ENCODE peak calls at places on chromosomes 11 and 22, in four cellular contexts. O is A549, B is GM12878, C is IMR-90. G is an unnamed sample.

GRCh38 chr22:19213496-19214473 is 35.2 kb upstream of the SLC25A1 start:
- DNase-seq in O (no peak), B (no peak), C (peak; percentile 81), G (no peak)

GRCh38 chr11:132078230-132078629 is 707.8 kb downstream of the NTM start:
- DNase-seq in O (no peak), B (no peak), C (no peak), G (no peak)

GRCh38 chr11:123100378-123101085 is 38.6 kb upstream of the HSPA8 start:
- DNase-seq in O (no peak), B (no peak), C (no peak), G (no peak)

GRCh38 chr11:71204748-71205664 is 47.4 kb downstream of the SHANK2 start:
- DNase-seq in O (no peak), B (no peak), C (no peak), G (no peak)

GRCh38 chr22:45263790-45264269 is 20.9 kb upstream of the UPK3A start:
- DNase-seq in O (peak; percentile 80), B (no peak), C (peak; percentile 84), G (peak; percentile 75)

GRCh38 chr11:48107188-48107704 is 109.4 kb upstream of the OR4B1 start:
- DNase-seq in O (no peak), B (peak; percentile 66), C (peak; percentile 67), G (no peak)

GRCh38 chr22:27113211-27114030 is 456.0 kb downstream of the MIAT start:
- DNase-seq in O (peak; percentile 87), B (no peak), C (peak; percentile 97), G (no peak)

GRCh38 chr22:22450343-22450839 is 58.2 kb downstream of the ZNF280B start:
- DNase-seq in O (no peak), B (peak; percentile 55), C (no peak), G (no peak)

GRCh38 chr22:45688606-45689080 is 17.0 kb downstream of the ATXN10 start:
- DNase-seq in O (peak; percentile 94), B (no peak), C (peak; percentile 90), G (no peak)

GRCh38 chr22:46516638-46517037 is 20.8 kb downstream of the CELSR1 start:
- DNase-seq in O (no peak), B (no peak), C (no peak), G (no peak)

GRCh38 chr22:23269441-23270211 is 89.3 kb downstream of the BCR start:
- DNase-seq in O (no peak), B (no peak), C (no peak), G (no peak)

GRCh38 chr11:72813740-72814138 is 472 bp upstream of the ATG16L2 start:
- DNase-seq in O (peak; percentile 89), B (no peak), C (peak; percentile 66), G (peak; percentile 71)

GRCh38 chr11:79101736-79102135 is 339.1 kb downstream of the TENM4 start:
- DNase-seq in O (no peak), B (no peak), C (no peak), G (no peak)

GRCh38 chr22:37609240-37610152 is 862 bp downstream of the GGA1 start:
- DNase-seq in O (no peak), B (no peak), C (no peak), G (no peak)

DNA sequence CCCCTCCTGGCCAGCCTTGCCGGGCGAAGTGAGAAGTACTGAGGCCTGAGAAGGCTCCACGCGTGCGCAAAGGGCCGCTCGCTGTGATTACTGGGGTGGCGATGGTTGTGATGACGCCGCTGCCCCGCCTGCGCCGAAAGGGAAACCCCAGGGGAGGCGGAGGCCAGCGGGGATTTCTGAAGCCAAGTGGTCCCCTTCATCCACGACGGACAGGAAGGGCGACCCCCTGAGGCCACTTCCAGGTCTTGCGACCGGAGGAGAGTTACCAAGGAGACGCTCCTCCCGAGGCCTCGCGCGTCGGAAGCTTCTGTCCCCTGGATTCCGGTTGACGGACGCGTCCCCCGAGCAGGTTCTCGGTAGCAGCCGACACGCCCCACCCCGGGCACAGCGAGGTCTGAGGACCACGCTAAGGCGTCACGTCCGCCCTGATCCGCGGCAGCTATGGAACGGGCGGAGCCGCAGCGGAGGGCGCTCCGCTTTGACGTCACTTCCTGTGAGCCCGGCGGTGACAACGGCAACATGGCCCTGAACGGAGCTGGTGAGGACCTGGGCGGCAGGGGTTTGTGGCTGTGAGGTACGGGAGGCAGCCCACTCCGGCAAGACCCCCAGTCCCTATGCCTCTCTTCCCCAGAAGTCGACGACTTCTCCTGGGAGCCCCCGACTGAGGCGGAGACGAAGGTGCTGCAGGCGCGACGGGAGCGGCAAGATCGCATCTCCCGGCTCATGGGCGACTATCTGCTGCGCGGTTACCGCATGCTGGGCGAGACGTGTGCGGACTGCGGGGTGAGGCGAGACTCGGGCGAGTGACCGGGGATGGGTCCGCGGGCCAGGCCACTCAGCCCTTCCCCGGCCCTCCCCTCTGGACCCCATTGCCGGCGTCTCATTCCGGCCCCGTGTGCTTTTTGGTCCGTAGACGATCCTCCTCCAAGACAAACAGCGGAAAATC is at the start of gene ZNRD2:
- DNase-seq in O (peak; percentile 99), B (peak; percentile 97), C (peak; percentile 99), G (peak; percentile 96)
- TF ChIP-seq BHLHE40 in O (no peak), B (peak; percentile 66), C (no peak), G (no peak)

GRCh38 chr11:114075891-114076441 is 16.5 kb downstream of the ZBTB16 start:
- DNase-seq in O (peak; percentile 30), B (no peak), C (peak; percentile 24), G (peak; percentile 74)
- TF ChIP-seq BHLHE40 in O (no peak), B (no peak), C (no peak), G (no peak)

GRCh38 chr11:46100670-46101069 is 20.6 kb downstream of the PHF21A start:
- DNase-seq in O (no peak), B (peak; percentile 71), C (no peak), G (no peak)
- TF ChIP-seq BHLHE40 in O (no peak), B (no peak), C (no peak), G (no peak)

GRCh38 chr11:2762031-2762380 is 62.2 kb upstream of the KCNQ1OT1 start:
- DNase-seq in O (no peak), B (no peak), C (no peak), G (no peak)

GRCh38 chr11:2760196-2760871 is 60.5 kb upstream of the KCNQ1OT1 start:
- DNase-seq in O (no peak), B (no peak), C (no peak), G (no peak)

GRCh38 chr11:2762451-2762850 is 62.7 kb upstream of the KCNQ1OT1 start:
- DNase-seq in O (no peak), B (no peak), C (no peak), G (no peak)

GRCh38 chr11:2759228-2760195 is 59.7 kb upstream of the KCNQ1OT1 start:
- DNase-seq in O (no peak), B (no peak), C (no peak), G (no peak)

DNA sequence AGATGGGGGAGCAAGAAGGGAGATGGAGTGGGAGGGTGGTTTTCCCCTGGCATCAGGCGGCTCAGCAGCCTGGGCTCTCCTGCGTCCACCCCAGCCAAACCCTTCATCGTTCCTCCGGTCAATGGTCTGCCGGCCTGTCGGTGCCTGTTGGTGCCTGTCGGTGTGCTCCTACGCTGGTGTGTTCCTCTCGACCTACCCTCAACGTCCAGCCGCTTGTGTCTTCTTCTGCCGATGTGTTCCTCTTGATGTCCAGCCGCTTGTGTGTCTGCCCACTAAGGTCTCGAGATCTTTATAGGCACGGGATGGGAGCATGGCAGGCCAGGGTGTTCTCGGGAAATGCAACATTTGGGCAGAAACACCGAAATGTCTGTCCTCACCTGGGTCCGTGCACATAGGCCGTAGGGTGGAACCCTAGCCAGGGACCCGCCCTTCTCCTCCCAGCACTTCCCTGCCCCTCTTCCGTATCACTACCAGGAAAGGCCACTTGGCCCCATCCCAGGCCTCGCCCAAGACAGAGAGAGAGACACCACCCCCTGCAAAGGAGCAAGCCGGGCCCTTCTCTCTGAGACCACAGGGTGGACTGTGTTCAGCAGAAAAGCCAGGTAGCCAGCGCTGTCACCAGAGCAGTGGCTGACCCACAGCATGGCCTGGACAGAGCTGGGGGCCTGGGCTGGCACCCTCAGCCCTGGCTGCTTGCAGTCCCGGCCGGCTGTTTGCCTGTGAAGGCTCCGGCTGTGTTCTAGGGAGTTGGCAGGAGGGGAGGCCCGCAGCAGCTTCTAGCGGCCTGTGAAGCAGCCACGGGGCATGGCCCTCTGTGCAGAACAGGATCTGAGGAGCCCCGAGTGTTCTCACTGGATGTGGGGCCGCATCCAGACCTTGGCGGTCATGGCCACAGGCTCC is 61.6 kb upstream of the KCNQ1OT1 start:
- DNase-seq in O (no peak), B (no peak), C (no peak), G (no peak)
- TF ChIP-seq BHLHE40 in O (no peak), B (no peak), C (no peak), G (no peak)

GRCh38 chr22:48241658-48242057 is 1479.2 kb downstream of the TBC1D22A start:
- DNase-seq in O (no peak), B (peak; percentile 1), C (no peak), G (no peak)

GRCh38 chr22:48242461-48242864 is 1480.0 kb downstream of the TBC1D22A start:
- DNase-seq in O (no peak), B (no peak), C (no peak), G (no peak)

GRCh38 chr22:48239461-48240164 is 1477.2 kb downstream of the TBC1D22A start:
- DNase-seq in O (no peak), B (no peak), C (no peak), G (no peak)

GRCh38 chr22:48240165-48240934 is 1477.9 kb downstream of the TBC1D22A start:
- DNase-seq in O (no peak), B (no peak), C (no peak), G (no peak)

DNA sequence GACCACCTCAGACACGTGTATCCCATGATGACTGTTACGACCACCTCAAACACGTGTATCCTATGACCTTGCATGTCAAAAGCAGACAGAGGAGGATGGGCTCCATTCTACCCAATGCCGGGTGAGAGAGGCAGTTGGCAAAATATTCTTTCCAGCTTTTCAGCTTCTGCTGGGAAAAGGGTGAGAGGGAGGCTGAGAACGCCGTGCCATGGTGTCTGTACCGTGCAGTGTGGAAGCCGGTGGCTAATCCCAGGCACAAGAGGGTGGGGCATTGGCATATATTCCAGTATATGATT is 1478.4 kb downstream of the TBC1D22A start:
- DNase-seq in O (no peak), B (no peak), C (no peak), G (no peak)
- TF ChIP-seq BHLHE40 in O (no peak), B (no peak), C (no peak), G (no peak)

GRCh38 chr11:69911310-69912160 is 92.3 kb upstream of the FGF3 start:
- DNase-seq in O (no peak), B (no peak), C (no peak), G (no peak)

GRCh38 chr11:69909561-69910518 is 90.6 kb upstream of the FGF3 start:
- DNase-seq in O (no peak), B (no peak), C (no peak), G (peak; percentile 53)

GRCh38 chr11:69912161-69912910 is 93.1 kb upstream of the FGF3 start:
- DNase-seq in O (no peak), B (no peak), C (no peak), G (no peak)

GRCh38 chr11:69908511-69909220 is 89.5 kb upstream of the FGF3 start:
- DNase-seq in O (no peak), B (no peak), C (no peak), G (no peak)

GRCh38 chr11:69910519-69911309 is 91.5 kb upstream of the FGF3 start:
- DNase-seq in O (no peak), B (no peak), C (no peak), G (no peak)
- TF ChIP-seq BHLHE40 in O (no peak), B (no peak), C (no peak), G (no peak)

G was measured in HEK293T.